ENCODE peak calls at places on chromosomes 6 and 20, in eight cellular contexts. Q is OCI-LY7, J is GM23338, F is HCT116, V is neural progenitor cell, B is PC-3, C is MM.1S, M is SK-N-SH. E is an unnamed sample.

GRCh38 chr6:128410584-128410983 is 109.8 kb downstream of the PTPRK start:
- DNase-seq in Q (no peak), J (no peak), F (no peak), V (no peak), B (peak; percentile 62), C (no peak), M (no peak), E (peak; percentile 16)

GRCh38 chr6:56073315-56073714 is 174.1 kb downstream of the COL21A1 start:
- DNase-seq in Q (no peak), J (no peak), F (no peak), V (no peak), B (no peak), C (no peak), M (no peak), E (no peak)

GRCh38 chr6:124080483-124080882 is 276.8 kb downstream of the NKAIN2 start:
- DNase-seq in Q (no peak), J (no peak), F (no peak), V (no peak), B (no peak), C (no peak), M (no peak), E (no peak)

GRCh38 chr20:20520776-20521175 is 152.9 kb downstream of the INSM1 start:
- DNase-seq in Q (no peak), J (no peak), F (no peak), V (no peak), B (peak; percentile 87), C (no peak), M (no peak), E (no peak)

GRCh38 chr6:93423542-93423941 is 4.2 kb upstream of the EPHA7 start:
- DNase-seq in Q (peak; percentile 60), J (peak; percentile 65), F (peak; percentile 8), V (peak; percentile 83), B (peak; percentile 54), C (peak; percentile 65), M (peak; percentile 31), E (peak; percentile 73)

GRCh38 chr6:170490259-170490658 is 62.8 kb downstream of the PSMB1 start:
- DNase-seq in Q (no peak), J (no peak), F (no peak), V (no peak), B (no peak), C (no peak), M (no peak), E (no peak)

GRCh38 chr20:23285536-23285935 is 65.1 kb upstream of the NXT1 start:
- DNase-seq in Q (no peak), J (no peak), F (no peak), V (no peak), B (no peak), C (no peak), M (no peak), E (no peak)

GRCh38 chr6:129059650-129060049 is 176.7 kb downstream of the LAMA2 start:
- DNase-seq in Q (no peak), J (no peak), F (no peak), V (no peak), B (no peak), C (no peak), M (no peak), E (no peak)

GRCh38 chr6:109925060-109925459 is 53.1 kb upstream of the GPR6 start:
- DNase-seq in Q (no peak), J (no peak), F (no peak), V (no peak), B (no peak), C (no peak), M (no peak), E (no peak)

GRCh38 chr20:3164043-3164762 is 4.5 kb upstream of the FASTKD5 start:
- DNase-seq in Q (no peak), J (no peak), F (no peak), V (no peak), B (no peak), C (no peak), M (no peak), E (no peak)

GRCh38 chr6:39700362-39700761 is 24.8 kb downstream of the KIF6 start:
- DNase-seq in Q (no peak), J (no peak), F (no peak), V (no peak), B (no peak), C (peak; percentile 8), M (no peak), E (no peak)

GRCh38 chr20:10093087-10093591 is 58.4 kb downstream of the ANKEF1 start:
- DNase-seq in Q (no peak), J (no peak), F (no peak), V (no peak), B (peak; percentile 90), C (no peak), M (no peak), E (peak; percentile 23)

GRCh38 chr6:83884523-83884922 is 25.0 kb downstream of the CYB5R4 start:
- DNase-seq in Q (peak; percentile 59), J (peak; percentile 57), F (peak; percentile 42), V (peak; percentile 47), B (peak; percentile 67), C (peak; percentile 62), M (peak; percentile 48), E (peak; percentile 44)

GRCh38 chr6:167047554-167047953 is 48.4 kb downstream of the CEP43 start:
- DNase-seq in Q (peak; percentile 88), J (no peak), F (no peak), V (no peak), B (no peak), C (peak; percentile 24), M (no peak), E (no peak)

GRCh38 chr20:23048283-23049200 is 930 bp downstream of the THBD start:
- DNase-seq in Q (no peak), J (peak; percentile 84), F (no peak), V (peak; percentile 78), B (peak; percentile 55), C (no peak), M (no peak), E (peak; percentile 76)

GRCh38 chr6:31701666-31702420 is 1.3 kb downstream of the ABHD16A start:
- DNase-seq in Q (no peak), J (no peak), F (no peak), V (no peak), B (no peak), C (no peak), M (peak; percentile 60), E (no peak)

GRCh38 chr6:37182736-37183590 is 13.0 kb downstream of the PIM1 start:
- DNase-seq in Q (peak; percentile 37), J (no peak), F (no peak), V (no peak), B (no peak), C (peak; percentile 65), M (no peak), E (no peak)

GRCh38 chr20:60424267-60424904 is 466.2 kb downstream of the CDH26 start:
- DNase-seq in Q (no peak), J (no peak), F (no peak), V (no peak), B (no peak), C (no peak), M (no peak), E (no peak)

GRCh38 chr6:150739711-150740349 is 125.7 kb upstream of the MTHFD1L start:
- DNase-seq in Q (no peak), J (no peak), F (no peak), V (no peak), B (no peak), C (no peak), M (no peak), E (no peak)

GRCh38 chr6:150744522-150745260 is 120.8 kb upstream of the MTHFD1L start:
- DNase-seq in Q (no peak), J (no peak), F (no peak), V (no peak), B (no peak), C (no peak), M (no peak), E (no peak)

GRCh38 chr6:150738092-150738625 is 127.3 kb upstream of the MTHFD1L start:
- DNase-seq in Q (no peak), J (no peak), F (no peak), V (no peak), B (no peak), C (no peak), M (no peak), E (no peak)

GRCh38 chr6:150740453-150740852 is 125.0 kb upstream of the MTHFD1L start:
- DNase-seq in Q (no peak), J (no peak), F (no peak), V (no peak), B (no peak), C (no peak), M (no peak), E (no peak)

DNA sequence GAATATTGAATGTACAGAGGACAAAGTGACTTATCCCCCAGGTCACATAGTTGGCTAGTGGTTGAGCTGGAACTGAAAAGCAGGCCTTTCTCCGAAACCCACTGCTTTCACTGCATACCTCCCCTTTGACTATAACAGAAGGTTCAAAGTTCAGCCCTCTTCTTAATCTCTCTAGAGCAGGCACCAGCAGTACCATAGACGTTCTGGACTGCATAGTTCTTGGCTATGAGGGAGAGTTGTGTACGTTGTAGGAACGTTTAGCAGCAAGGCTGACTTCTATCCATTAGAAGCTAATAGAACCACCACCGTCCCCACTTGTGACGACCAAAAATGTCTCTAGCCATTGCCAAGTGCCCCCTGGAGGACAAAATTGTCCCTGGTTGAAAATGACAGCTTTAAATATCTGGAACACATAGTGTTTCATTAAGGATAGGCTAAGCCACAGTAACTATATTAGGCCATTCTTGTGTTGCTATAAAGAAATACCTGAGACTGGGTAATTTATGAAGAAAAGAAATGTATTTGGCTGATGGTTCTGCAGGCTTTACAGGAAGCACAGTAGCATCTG is 123.8 kb upstream of the MTHFD1L start:
- DNase-seq in Q (peak; percentile 68), J (peak; percentile 68), F (peak; percentile 23), V (peak; percentile 56), B (peak; percentile 28), C (no peak), M (no peak), E (no peak)
- TF ChIP-seq CTCF in Q (peak; percentile 87), J (peak; percentile 69), F (peak; percentile 58), V (peak; percentile 69), B (peak; percentile 55), C (no peak), M (peak; percentile 27), E (peak; percentile 33)

GRCh38 chr20:51014797-51015722 is 7.8 kb downstream of the KCNG1 start:
- DNase-seq in Q (peak; percentile 36), J (peak; percentile 91), F (no peak), V (peak; percentile 85), B (peak; percentile 90), C (no peak), M (peak; percentile 87), E (peak; percentile 80)
- TF ChIP-seq EZH2phosphoT487 in Q (no peak), J (no peak), F (no peak), V (no peak), B (no peak), C (no peak), M (no peak), E (no peak)

GRCh38 chr6:3808759-3809514 is 40.2 kb upstream of the FAM50B start:
- DNase-seq in Q (no peak), J (no peak), F (peak; percentile 66), V (no peak), B (peak; percentile 95), C (no peak), M (no peak), E (peak; percentile 59)
- TF ChIP-seq CTCF in Q (no peak), J (peak; percentile 11), F (no peak), V (no peak), B (no peak), C (no peak), M (peak; percentile 31), E (no peak)

DNA sequence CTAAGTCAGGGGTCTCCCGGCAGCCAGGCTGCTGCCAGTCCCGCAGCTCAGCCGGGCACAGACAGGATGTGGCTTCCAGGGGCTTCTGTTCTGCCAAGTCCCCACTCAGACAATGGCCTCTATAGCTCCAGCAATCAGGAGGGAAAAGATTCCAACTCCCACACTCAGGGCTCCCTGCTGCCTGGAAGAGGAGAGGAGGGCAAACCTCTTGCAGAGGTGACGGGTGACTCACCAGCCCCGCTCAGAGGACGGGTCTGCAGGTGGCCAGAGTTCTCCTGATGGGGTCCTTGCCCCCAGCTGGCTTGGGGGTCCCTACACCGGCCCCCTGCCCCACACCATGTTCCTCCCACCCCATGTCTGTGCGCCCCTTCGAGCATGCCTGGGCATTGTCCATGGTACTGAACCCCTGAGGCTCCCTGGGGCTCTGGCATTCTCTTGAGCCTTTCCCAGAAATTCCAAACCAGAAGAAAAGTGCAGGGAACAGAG is 32.6 kb downstream of the NTSR1 start:
- DNase-seq in Q (no peak), J (peak; percentile 73), F (no peak), V (peak; percentile 78), B (peak; percentile 42), C (no peak), M (no peak), E (no peak)
- TF ChIP-seq EZH2phosphoT487 in Q (no peak), J (no peak), F (no peak), V (no peak), B (no peak), C (no peak), M (no peak), E (no peak)